ENCODE peak calls at places on chromosomes 3 and 15, in four cellular contexts. A is HepG2, H is A549, K is tibial nerve. U is an unnamed sample. For H3K4me1, the result is how much of the 10 kb centered on the place peaks cover.

GRCh38 chr3:116849261-116849688 is 139.7 kb downstream of the TUSC7 start:
- DNase-seq in K (no peak), A (no peak), H (no peak), U (no peak)

GRCh38 chr15:63483521-63484371 is 20.6 kb upstream of the USP3 start:
- DNase-seq in H (peak), A (no peak), K (peak), U (no peak)

GRCh38 chr3:197352382-197352781 is 54.0 kb upstream of the DLG1 start:
- DNase-seq in A (no peak), H (no peak), K (no peak), U (peak)

GRCh38 chr3:125147491-125147820 is 65.1 kb downstream of the SLC12A8 start:
- DNase-seq in K (no peak), H (no peak), A (no peak), U (no peak)

GRCh38 chr3:129428020-129428381 is 435 bp downstream of the EFCAB12 start:
- DNase-seq in A (no peak), K (no peak), H (no peak), U (no peak)

GRCh38 chr3:144244662-144245061 is 273.0 kb downstream of the DIPK2A start:
- DNase-seq in A (no peak), H (peak), K (no peak), U (no peak)

GRCh38 chr3:15055019-15055557 is 10.0 kb downstream of the MRPS25 start:
- DNase-seq in H (no peak), K (no peak), A (no peak), U (peak)

GRCh38 chr3:87507753-87508152 is 231.4 kb upstream of the POU1F1 start:
- DNase-seq in H (no peak), A (no peak), K (no peak), U (no peak)

GRCh38 chr3:4504340-4505261 is 11.5 kb downstream of the ITPR1 start:
- DNase-seq in H (no peak), A (no peak), K (no peak), U (peak)

GRCh38 chr15:88118035-88118434 is 138.5 kb downstream of the NTRK3 start:
- DNase-seq in K (no peak), H (no peak), A (no peak), U (no peak)

GRCh38 chr3:153162513-153163348 is 705 bp downstream of the RAP2B start:
- DNase-seq in H (peak), A (no peak), K (peak), U (peak)

GRCh38 chr3:81218023-81218422 is 543.4 kb downstream of the GBE1 start:
- DNase-seq in A (peak), K (no peak), H (peak), U (no peak)

GRCh38 chr3:142019794-142020320 is 129.5 kb downstream of the TFDP2 start:
- DNase-seq in H (no peak), A (no peak), K (no peak), U (no peak)

GRCh38 chr3:18982920-18983319 is 165.4 kb upstream of the KCNH8 start:
- DNase-seq in K (no peak), H (no peak), A (no peak), U (no peak)

GRCh38 chr3:172516318-172517214 is 6.7 kb downstream of the TNFSF10 start:
- DNase-seq in H (peak), A (no peak), K (peak), U (peak)

GRCh38 chr3:52380023-52380422 is 63.9 kb downstream of the DNAH1 start:
- DNase-seq in H (no peak), A (no peak), K (no peak), U (no peak)

GRCh38 chr3:72442755-72443154 is 405.5 kb downstream of the SHQ1 start:
- DNase-seq in K (no peak), H (no peak), A (no peak), U (no peak)

GRCh38 chr15:80989518-80990478 is at the start of gene MESD:
- DNase-seq in A (peak), K (peak), H (peak), U (peak)

GRCh38 chr3:127746400-127747057 is 73.8 kb downstream of the ABTB1 start:
- DNase-seq in A (no peak), H (peak), K (no peak), U (peak)

GRCh38 chr3:139930201-139930600 is 4.8 kb upstream of the CLSTN2 start:
- DNase-seq in A (no peak), H (no peak), K (no peak), U (no peak)

GRCh38 chr3:37453393-37454391 is 279.3 kb upstream of the LRRFIP2 start:
- DNase-seq in H (no peak), K (peak), A (peak), U (peak)

GRCh38 chr15:59255647-59256380 is 49.2 kb downstream of the LDHAL6B start:
- DNase-seq in K (no peak), H (peak), A (peak), U (peak)

GRCh38 chr3:30616347-30617027 is 10.1 kb downstream of the TGFBR2 start:
- DNase-seq in H (no peak), K (no peak), A (no peak), U (no peak)

GRCh38 chr3:173789530-173789929 is 392.0 kb downstream of the NLGN1 start:
- DNase-seq in H (no peak), K (no peak), A (no peak), U (no peak)

GRCh38 chr3:82163907-82164520 is 402.6 kb upstream of the GBE1 start:
- DNase-seq in K (no peak), H (peak), A (no peak), U (no peak)

GRCh38 chr3:16253601-16254000 is 11.1 kb downstream of the DPH3 start:
- DNase-seq in H (no peak), A (no peak), K (peak), U (peak)

GRCh38 chr15:96273317-96274086 is 57.0 kb upstream of the NR2F2 start:
- DNase-seq in H (peak), K (no peak), A (no peak), U (no peak)
- TF ChIP-seq EP300 in H (no peak), K (no peak), A (no peak), U (no peak)

GRCh38 chr3:12454808-12455121 is 29.5 kb upstream of the TSEN2 start:
- DNase-seq in H (no peak), K (no peak), A (no peak), U (no peak)
- H3K4me1 ChIP-seq in H (under half), K (under half), A (half or more), U (under half)

GRCh38 chr15:60916674-60917468 is 312.2 kb downstream of the RORA start:
- DNase-seq in A (peak), H (peak), K (peak), U (peak)
- H3K4me3 ChIP-seq in A (no peak), H (no peak), K (no peak), U (no peak)

GRCh38 chr15:40762919-40763800 is 708 bp upstream of the GCHFR start:
- DNase-seq in H (peak), A (peak), K (peak), U (peak)
- TF ChIP-seq EP300 in H (no peak), A (no peak), K (no peak), U (no peak)

U was measured in transverse colon.